ENCODE peak calls at places on chromosomes 13 and 19, in eight cellular contexts. I is esophagus squamous epithelium, O is tibial nerve, L is ovary, U is adrenal gland, D is heart left ventricle, R is endothelial cell of umbilical vein, M is Peyer's patch. B is an unnamed sample.

GRCh38 chr13:30730526-30730925 is 4.8 kb upstream of the ALOX5AP start:
- DNase-seq in D (no peak), M (no peak), R (no peak), O (no peak), I (no peak), U (no peak), L (no peak), B (no peak)

GRCh38 chr13:106468948-106469590 is 66.4 kb downstream of the EFNB2 start:
- DNase-seq in M (no peak), O (no peak), L (no peak), R (no peak), I (no peak), D (no peak), U (no peak), B (no peak)

GRCh38 chr13:80962173-80962572 is 621.2 kb upstream of the SPRY2 start:
- DNase-seq in U (no peak), L (no peak), I (no peak), D (no peak), R (peak; percentile 77), O (no peak), M (no peak), B (no peak)

GRCh38 chr13:102847272-102848234 is 1.7 kb downstream of the ERCC5 start:
- DNase-seq in L (no peak), U (no peak), M (no peak), D (no peak), R (peak; percentile 62), O (no peak), I (no peak), B (no peak)

GRCh38 chr19:17078920-17079709 is 3.5 kb downstream of the MYO9B start:
- DNase-seq in R (no peak), O (no peak), I (no peak), M (no peak), D (no peak), U (peak; percentile 48), L (no peak), B (no peak)

GRCh38 chr19:1210227-1210538 is 4.6 kb downstream of the STK11 start:
- DNase-seq in D (no peak), M (no peak), R (no peak), I (no peak), U (peak; percentile 56), L (no peak), O (no peak), B (no peak)

GRCh38 chr13:46831588-46832194 is 34.7 kb upstream of the ESD start:
- DNase-seq in M (no peak), U (peak; percentile 13), O (peak; percentile 69), D (no peak), L (no peak), I (no peak), R (peak; percentile 60), B (peak; percentile 33)

GRCh38 chr19:6852001-6852400 is 35.4 kb upstream of the ADGRE1 start:
- DNase-seq in D (no peak), O (no peak), L (no peak), I (no peak), R (no peak), U (no peak), M (no peak), B (no peak)

GRCh38 chr13:34165158-34165557 is 347.2 kb downstream of the RFC3 start:
- DNase-seq in U (no peak), O (no peak), I (no peak), L (no peak), D (no peak), M (no peak), R (no peak), B (no peak)

GRCh38 chr19:7068599-7068998 is 904 bp upstream of the ZNF557 start:
- DNase-seq in O (no peak), R (no peak), U (no peak), M (no peak), I (no peak), D (no peak), L (no peak), B (no peak)

GRCh38 chr13:60094385-60095088 is 69.2 kb downstream of the DIAPH3 start:
- DNase-seq in U (no peak), M (no peak), R (no peak), I (no peak), L (no peak), D (no peak), O (no peak), B (no peak)
- H3K4me1 ChIP-seq in U (no peaks in the 10 kb centered on the region), M (no peaks in the 10 kb centered on the region), R (no peaks in the 10 kb centered on the region), I (no peaks in the 10 kb centered on the region), L (no peaks in the 10 kb centered on the region), D (no peaks in the 10 kb centered on the region), O (no peaks in the 10 kb centered on the region), B (no peaks in the 10 kb centered on the region)

GRCh38 chr19:37932985-37933953 is 26.3 kb downstream of the SIPA1L3 start:
- DNase-seq in O (no peak), M (peak; percentile 82), I (no peak), R (peak; percentile 24), U (no peak), D (no peak), L (no peak), B (peak; percentile 78)

GRCh38 chr19:37929512-37929911 is 22.5 kb downstream of the SIPA1L3 start:
- DNase-seq in M (no peak), L (no peak), U (no peak), I (no peak), D (no peak), R (no peak), O (no peak), B (no peak)

GRCh38 chr19:37930416-37930815 is 23.4 kb downstream of the SIPA1L3 start:
- DNase-seq in R (no peak), D (no peak), I (no peak), M (no peak), O (no peak), L (no peak), U (no peak), B (peak; percentile 83)

GRCh38 chr19:37933965-37934364 is 27.0 kb downstream of the SIPA1L3 start:
- DNase-seq in M (peak; percentile 79), L (no peak), I (no peak), U (no peak), D (peak; percentile 73), O (no peak), R (no peak), B (peak; percentile 18)

GRCh38 chr19:37931941-37932655 is 25.1 kb downstream of the SIPA1L3 start:
- DNase-seq in M (peak; percentile 90), D (no peak), O (no peak), L (peak; percentile 27), R (peak; percentile 52), I (no peak), U (peak; percentile 13), B (peak; percentile 99)
- TF ChIP-seq POLR2A in M (peak; percentile 45), D (no peak), O (no peak), L (no peak), R (no peak), I (no peak), U (no peak), B (peak; percentile 47)

GRCh38 chr19:13091400-13092161 is 11.1 kb downstream of the LYL1 start:
- DNase-seq in L (peak; percentile 82), D (peak; percentile 64), I (no peak), O (peak; percentile 61), R (peak; percentile 93), U (no peak), M (no peak), B (no peak)

GRCh38 chr19:13092206-13092605 is 10.5 kb downstream of the LYL1 start:
- DNase-seq in D (no peak), M (no peak), O (no peak), L (peak; percentile 39), U (no peak), I (no peak), R (no peak), B (no peak)

GRCh38 chr19:13089139-13089856 is 13.4 kb downstream of the LYL1 start:
- DNase-seq in O (no peak), M (no peak), R (no peak), I (no peak), L (peak; percentile 34), D (no peak), U (no peak), B (no peak)

GRCh38 chr19:13089857-13090507 is 12.7 kb downstream of the LYL1 start:
- DNase-seq in I (no peak), U (no peak), M (no peak), O (no peak), D (no peak), R (no peak), L (peak; percentile 37), B (no peak)

DNA sequence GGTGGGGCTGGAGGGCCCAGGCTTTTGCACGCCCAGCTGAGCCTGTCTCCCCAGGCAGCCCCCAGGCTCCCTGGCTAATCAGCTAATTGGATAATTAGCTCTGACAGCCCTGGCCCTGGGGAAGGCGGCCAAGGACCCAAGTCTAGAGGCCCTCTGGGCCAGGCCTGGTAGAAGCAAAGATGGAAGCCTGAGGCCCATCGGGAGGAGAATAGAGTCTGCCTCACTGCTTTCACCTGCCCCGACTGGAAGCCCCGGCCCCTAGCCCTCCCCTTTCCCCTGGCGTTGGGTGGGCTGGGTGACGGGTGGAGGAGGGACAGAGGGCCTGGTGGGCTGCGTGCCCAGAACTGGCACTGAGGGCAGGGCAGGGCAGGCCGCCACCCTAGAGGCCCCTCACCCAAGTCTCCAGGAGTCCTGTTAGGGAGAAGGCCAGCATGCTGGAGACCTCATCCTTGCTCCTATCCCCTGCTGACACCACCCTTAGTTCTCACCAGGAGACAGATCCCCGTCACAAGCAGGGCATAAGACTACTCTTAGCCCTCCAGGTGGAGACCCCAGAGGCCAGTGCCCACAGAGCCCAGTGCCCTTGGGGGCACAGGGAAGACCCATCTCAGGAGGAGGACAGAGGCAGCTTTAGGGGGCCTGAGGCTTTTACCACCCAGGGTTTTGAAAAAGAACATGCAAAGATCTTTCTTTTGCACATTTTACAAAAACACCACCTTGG is 12.0 kb downstream of the LYL1 start:
- DNase-seq in D (no peak), O (no peak), L (peak; percentile 50), I (no peak), R (no peak), M (no peak), U (no peak), B (no peak)
- H3K4me1 ChIP-seq in D (peaks cover 17% of the 10 kb centered on the region), O (peaks cover 54% of the 10 kb centered on the region), L (peaks cover 29% of the 10 kb centered on the region), I (peaks cover 73% of the 10 kb centered on the region), R (peaks cover 26% of the 10 kb centered on the region), M (peaks cover 41% of the 10 kb centered on the region), U (no peaks in the 10 kb centered on the region), B (no peaks in the 10 kb centered on the region)

GRCh38 chr13:24115671-24116070 is 44.8 kb upstream of the SPATA13 start:
- DNase-seq in U (no peak), R (no peak), D (no peak), I (no peak), L (no peak), O (no peak), M (no peak), B (peak; percentile 85)
- TF ChIP-seq POLR2A in U (no peak), R (no peak), D (no peak), I (no peak), L (no peak), O (no peak), M (no peak), B (no peak)

GRCh38 chr19:13053761-13054604 is 48.7 kb downstream of the LYL1 start:
- DNase-seq in O (peak; percentile 83), I (no peak), M (peak; percentile 68), R (peak; percentile 86), L (peak; percentile 88), D (peak; percentile 95), U (peak; percentile 62), B (peak; percentile 97)
- H3K4me1 ChIP-seq in O (peaks cover 82% of the 10 kb centered on the region), I (peaks cover 100% of the 10 kb centered on the region), M (peaks cover 82% of the 10 kb centered on the region), R (peaks cover 65% of the 10 kb centered on the region), L (peaks cover 58% of the 10 kb centered on the region), D (peaks cover 83% of the 10 kb centered on the region), U (no peaks in the 10 kb centered on the region), B (peaks cover 90% of the 10 kb centered on the region)

GRCh38 chr19:8444677-8445487 is at the start of gene HNRNPM:
- DNase-seq in R (peak; percentile 99), U (peak; percentile 100), L (peak; percentile 100), M (peak; percentile 100), D (peak; percentile 100), I (peak; percentile 94), O (peak; percentile 98), B (peak; percentile 100)
- TF ChIP-seq POLR2A in R (peak; percentile 77), U (peak; percentile 93), L (peak; percentile 94), M (peak; percentile 92), D (peak; percentile 32), I (peak; percentile 97), O (peak; percentile 96), B (no peak)

B was measured in thyroid gland.